ENCODE peak calls at places on chromosome 9, in six cellular contexts. N is endodermal cell, E is A549, V is WERI-Rb-1, G is brain microvascular endothelial cell, I is adrenal gland. D is an unnamed sample.

GRCh38 chr9:87497604-87498045 is at the start of gene DAPK1:
- DNase-seq in N (peak), E (peak), V (peak), G (no peak), I (peak), D (peak)

GRCh38 chr9:121857941-121858340 is 206.5 kb downstream of the DAB2IP start:
- DNase-seq in N (peak), E (no peak), V (no peak), G (no peak), I (no peak), D (no peak)

GRCh38 chr9:131826053-131826452 is 86.2 kb upstream of the RAPGEF1 start:
- DNase-seq in N (no peak), E (no peak), V (no peak), G (no peak), I (no peak), D (no peak)

GRCh38 chr9:86242012-86242411 is 17.4 kb downstream of the C9orf153 start:
- DNase-seq in N (no peak), E (no peak), V (no peak), G (no peak), I (no peak), D (no peak)

GRCh38 chr9:129720865-129721545 is 31.8 kb downstream of the PTGES start:
- DNase-seq in N (no peak), E (peak), V (no peak), G (no peak), I (no peak), D (no peak)

GRCh38 chr9:99962685-99963261 is 56.3 kb downstream of the STX17 start:
- DNase-seq in N (no peak), E (no peak), V (no peak), G (peak), I (no peak), D (no peak)

GRCh38 chr9:70411141-70411929 is 3.1 kb downstream of the KLF9 start:
- DNase-seq in N (no peak), E (no peak), V (no peak), G (peak), I (peak), D (peak)

GRCh38 chr9:119370816-119371215 is 1.6 kb upstream of the BRINP1 start:
- DNase-seq in N (peak), E (peak), V (peak), G (peak), I (peak), D (no peak)

GRCh38 chr9:95874989-95875304 is 544 bp upstream of the ERCC6L2 start:
- DNase-seq in N (peak), E (peak), V (peak), G (peak), I (peak), D (peak)

GRCh38 chr9:114235113-114235589 is 79.8 kb downstream of the COL27A1 start:
- DNase-seq in N (no peak), E (no peak), V (no peak), G (no peak), I (no peak), D (no peak)

GRCh38 chr9:136747161-136748060 is 914 bp downstream of the LCN6 start:
- DNase-seq in N (no peak), E (no peak), V (no peak), G (no peak), I (no peak), D (no peak)

GRCh38 chr9:95313010-95313498 is 4.5 kb downstream of the FANCC start:
- DNase-seq in N (peak), E (peak), V (peak), G (peak), I (peak), D (peak)

GRCh38 chr9:34961574-34962480 is 3.7 kb downstream of the PHF24 start:
- DNase-seq in N (no peak), E (no peak), V (no peak), G (peak), I (no peak), D (no peak)

GRCh38 chr9:86405926-86406325 is 51.7 kb upstream of the TUT7 start:
- DNase-seq in N (peak), E (peak), V (no peak), G (peak), I (peak), D (no peak)

GRCh38 chr9:116030532-116030931 is 123.1 kb upstream of the PAPPA start:
- DNase-seq in N (no peak), E (no peak), V (no peak), G (no peak), I (no peak), D (no peak)

GRCh38 chr9:75200892-75201470 is 112.7 kb downstream of the OSTF1 start:
- DNase-seq in N (no peak), E (peak), V (no peak), G (peak), I (no peak), D (no peak)

GRCh38 chr9:38120961-38121360 is 51.9 kb upstream of the SHB start:
- DNase-seq in N (no peak), E (no peak), V (no peak), G (no peak), I (no peak), D (no peak)

GRCh38 chr9:131734165-131734610 is 5.7 kb downstream of the RAPGEF1 start:
- DNase-seq in N (no peak), E (no peak), V (no peak), G (no peak), I (no peak), D (peak)

GRCh38 chr9:70420267-70421019 is 6.0 kb upstream of the KLF9 start:
- DNase-seq in N (peak), E (peak), V (peak), G (peak), I (peak), D (peak)

GRCh38 chr9:32782476-32783167 is 718 bp upstream of the TMEM215 start:
- DNase-seq in N (peak), E (no peak), V (no peak), G (no peak), I (no peak), D (no peak)

GRCh38 chr9:684055-684949 is 157.2 kb upstream of the DMRT1 start:
- DNase-seq in N (no peak), E (no peak), V (peak), G (peak), I (no peak), D (no peak)

GRCh38 chr9:105216440-105217178 is 27.8 kb upstream of the SLC44A1 start:
- DNase-seq in N (no peak), E (no peak), V (no peak), G (no peak), I (peak), D (peak)

GRCh38 chr9:132474253-132474652 is 64.2 kb downstream of the CFAP77 start:
- DNase-seq in N (no peak), E (no peak), V (no peak), G (peak), I (no peak), D (no peak)

GRCh38 chr9:129697111-129697955 is 31.9 kb downstream of the PRRX2 start:
- DNase-seq in N (peak), E (peak), V (peak), G (peak), I (peak), D (no peak)

GRCh38 chr9:100098241-100098886 is 436 bp downstream of the ERP44 start:
- DNase-seq in N (peak), E (peak), V (peak), G (peak), I (peak), D (peak)

GRCh38 chr9:72313507-72313906 is 51.5 kb downstream of the ZFAND5 start:
- DNase-seq in N (no peak), E (no peak), V (peak), G (no peak), I (no peak), D (no peak)

GRCh38 chr9:72309366-72310133 is 55.5 kb downstream of the ZFAND5 start:
- DNase-seq in N (no peak), E (no peak), V (no peak), G (no peak), I (peak), D (no peak)

GRCh38 chr9:72315089-72315509 is 49.9 kb downstream of the ZFAND5 start:
- DNase-seq in N (peak), E (peak), V (peak), G (no peak), I (peak), D (peak)

GRCh38 chr9:72315510-72316287 is 49.3 kb downstream of the ZFAND5 start:
- DNase-seq in N (peak), E (peak), V (peak), G (no peak), I (no peak), D (peak)

DNA sequence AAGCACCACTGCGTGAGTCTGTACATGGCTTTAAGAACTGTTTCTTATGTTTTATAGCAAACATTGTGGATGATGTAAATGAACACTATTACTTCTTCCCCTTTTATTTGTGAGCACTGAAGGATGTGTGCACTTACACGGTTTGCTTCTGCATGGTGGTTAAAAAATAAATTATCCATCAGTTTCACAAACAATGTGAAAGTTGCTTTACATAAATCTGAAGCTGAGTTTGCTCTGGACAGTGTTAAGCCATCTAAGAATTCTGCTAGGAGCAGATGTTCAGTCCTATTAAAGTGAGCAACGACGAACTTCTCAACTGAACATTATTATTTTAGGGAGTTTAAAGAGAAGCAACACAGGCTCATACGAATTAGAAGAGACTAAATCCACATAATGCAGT is 52.4 kb downstream of the ZFAND5 start:
- DNase-seq in N (no peak), E (no peak), V (no peak), G (no peak), I (no peak), D (no peak)
- H3K27ac ChIP-seq in N (no peak), E (peak), V (no peak), G (no peak), I (no peak), D (no peak)

GRCh38 chr9:4048441-4048840 is 251.4 kb downstream of the GLIS3 start:
- DNase-seq in N (no peak), E (peak), V (no peak), G (peak), I (no peak), D (no peak)
- H3K27ac ChIP-seq in N (no peak), E (peak), V (no peak), G (no peak), I (no peak), D (no peak)

GRCh38 chr9:90365646-90366045 is 277.0 kb downstream of the DIRAS2 start:
- DNase-seq in N (no peak), E (no peak), V (no peak), G (no peak), I (no peak), D (no peak)
- H3K27ac ChIP-seq in N (no peak), E (no peak), V (no peak), G (no peak), I (no peak), D (no peak)

GRCh38 chr9:93191354-93191660 is 7.4 kb downstream of the WNK2 start:
- DNase-seq in N (no peak), E (no peak), V (no peak), G (no peak), I (no peak), D (no peak)
- H3K27ac ChIP-seq in N (no peak), E (no peak), V (no peak), G (no peak), I (no peak), D (no peak)

DNA sequence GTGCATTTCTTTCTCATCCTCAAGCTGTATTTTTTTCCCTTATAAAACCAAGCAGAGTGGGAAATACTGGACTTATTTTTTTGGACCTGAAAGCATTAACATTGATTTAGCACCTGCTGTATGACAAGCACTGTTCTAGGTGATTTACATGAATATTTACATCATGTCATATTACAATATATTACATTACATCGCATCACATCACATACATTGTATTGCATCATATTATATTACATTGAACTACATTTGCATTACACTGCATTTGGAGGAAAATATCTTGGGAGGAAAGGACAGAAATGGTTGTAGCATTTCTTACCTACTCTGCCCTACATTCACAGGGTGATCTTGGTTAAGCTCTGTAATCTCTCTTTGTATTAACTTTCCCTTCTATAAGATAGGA is 11.2 kb upstream of the PDCD1LG2 start:
- DNase-seq in N (no peak), E (no peak), V (no peak), G (no peak), I (no peak), D (no peak)
- H3K27ac ChIP-seq in N (no peak), E (no peak), V (no peak), G (no peak), I (no peak), D (no peak)

DNA sequence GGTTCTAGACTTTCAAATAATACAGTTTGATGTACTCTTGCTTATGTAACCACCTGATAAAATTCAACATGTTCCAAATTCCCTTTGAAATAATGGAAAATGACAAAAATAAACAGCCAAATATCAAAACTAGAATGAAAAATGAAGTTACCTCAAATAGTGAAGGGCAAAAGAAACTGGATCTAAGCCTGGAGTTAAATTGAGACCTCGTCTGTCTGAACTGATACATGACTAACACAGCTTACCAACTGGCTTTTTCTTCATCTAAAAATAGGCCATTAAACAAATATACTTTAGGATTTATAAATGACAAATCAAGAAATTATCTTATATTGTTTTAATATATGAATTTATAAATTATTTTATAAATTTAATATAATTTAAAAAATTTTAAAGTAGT is 12.1 kb upstream of the CAAP1 start:
- DNase-seq in N (no peak), E (no peak), V (no peak), G (no peak), I (no peak), D (no peak)
- H3K27ac ChIP-seq in N (no peak), E (no peak), V (no peak), G (no peak), I (peak), D (no peak)

GRCh38 chr9:79630521-79631403 is 59.0 kb downstream of the TLE4 start:
- DNase-seq in N (no peak), E (no peak), V (no peak), G (no peak), I (no peak), D (no peak)

GRCh38 chr9:79623799-79624721 is 52.3 kb downstream of the TLE4 start:
- DNase-seq in N (no peak), E (peak), V (no peak), G (no peak), I (no peak), D (no peak)

GRCh38 chr9:79632060-79632459 is 60.3 kb downstream of the TLE4 start:
- DNase-seq in N (no peak), E (no peak), V (no peak), G (no peak), I (no peak), D (no peak)

GRCh38 chr9:79633558-79633957 is 61.8 kb downstream of the TLE4 start:
- DNase-seq in N (no peak), E (no peak), V (no peak), G (no peak), I (no peak), D (no peak)

DNA sequence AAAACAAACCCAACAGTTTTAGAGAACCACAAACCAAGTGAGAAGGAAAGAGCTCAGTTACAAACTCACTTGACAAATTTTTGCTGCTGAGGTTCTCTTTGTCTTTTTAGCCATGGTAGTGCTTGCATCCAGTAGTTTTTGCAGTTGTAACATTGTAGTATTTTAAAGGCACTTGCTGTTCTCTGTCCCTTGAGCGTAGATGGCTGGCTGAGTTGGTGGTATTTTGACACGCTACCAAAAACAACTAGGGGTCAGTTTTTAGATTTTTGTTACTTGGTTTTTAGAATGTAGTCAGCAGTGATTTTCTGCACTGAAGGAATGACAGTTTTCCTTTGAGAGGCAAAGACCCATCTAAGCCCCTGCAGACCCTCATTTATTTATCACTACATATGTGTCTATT is 58.0 kb downstream of the TLE4 start:
- DNase-seq in N (no peak), E (no peak), V (no peak), G (no peak), I (no peak), D (no peak)
- H3K27ac ChIP-seq in N (no peak), E (no peak), V (no peak), G (no peak), I (no peak), D (no peak)